ENCODE peak calls at places on chromosome X, in six cellular contexts. Q is nephron progenitor cell; T is cardiac muscle cell; W is CD8-positive, alpha-beta T cell; I is chondrocyte; J is fibroblast of mammary gland. X is an unnamed sample.

GRCh38 chrX:72045552-72046277 is 86.0 kb downstream of the RTL5 start:
- DNase-seq in J (no peak), Q (no peak), I (peak; percentile 13), W (no peak), T (peak; percentile 85), X (no peak)

GRCh38 chrX:153924149-153924861 is 1.8 kb downstream of the ARHGAP4 start:
- DNase-seq in I (no peak), W (peak; percentile 48), T (peak; percentile 64), J (peak; percentile 33), Q (no peak), X (no peak)

GRCh38 chrX:17242470-17242869 is 132.5 kb upstream of the NHS start:
- DNase-seq in W (no peak), I (no peak), Q (peak; percentile 60), J (peak; percentile 61), T (peak; percentile 70), X (peak; percentile 62)

GRCh38 chrX:10725071-10725470 is 104.7 kb upstream of the MID1 start:
- DNase-seq in T (no peak), I (no peak), Q (no peak), W (no peak), J (no peak), X (no peak)

GRCh38 chrX:28058906-28059305 is 77.7 kb upstream of the DCAF8L1 start:
- DNase-seq in J (no peak), Q (no peak), W (no peak), I (no peak), T (peak; percentile 23), X (peak; percentile 4)

GRCh38 chrX:71053217-71053621 is 14.9 kb downstream of the SNX12 start:
- DNase-seq in Q (peak; percentile 52), J (no peak), T (peak; percentile 75), W (no peak), I (no peak), X (peak; percentile 61)

GRCh38 chrX:13646154-13646549 is 6.8 kb upstream of the TCEANC start:
- DNase-seq in I (no peak), T (peak; percentile 70), Q (peak; percentile 57), W (peak; percentile 31), J (peak; percentile 69), X (peak; percentile 71)

GRCh38 chrX:9765072-9765736 is 443 bp downstream of the GPR143 start:
- DNase-seq in T (no peak), I (no peak), Q (peak; percentile 47), W (no peak), J (no peak), X (no peak)

GRCh38 chrX:19810809-19811208 is 76.6 kb downstream of the SH3KBP1 start:
- DNase-seq in J (peak; percentile 75), I (no peak), Q (no peak), W (no peak), T (no peak), X (no peak)

GRCh38 chrX:9785252-9785943 is 831 bp upstream of the SHROOM2 start:
- DNase-seq in Q (peak; percentile 37), W (no peak), J (no peak), T (peak; percentile 39), I (no peak), X (no peak)

GRCh38 chrX:115689931-115690330 is 129.0 kb downstream of the PLS3 start:
- DNase-seq in I (no peak), T (no peak), J (peak; percentile 24), W (no peak), Q (no peak), X (no peak)

DNA sequence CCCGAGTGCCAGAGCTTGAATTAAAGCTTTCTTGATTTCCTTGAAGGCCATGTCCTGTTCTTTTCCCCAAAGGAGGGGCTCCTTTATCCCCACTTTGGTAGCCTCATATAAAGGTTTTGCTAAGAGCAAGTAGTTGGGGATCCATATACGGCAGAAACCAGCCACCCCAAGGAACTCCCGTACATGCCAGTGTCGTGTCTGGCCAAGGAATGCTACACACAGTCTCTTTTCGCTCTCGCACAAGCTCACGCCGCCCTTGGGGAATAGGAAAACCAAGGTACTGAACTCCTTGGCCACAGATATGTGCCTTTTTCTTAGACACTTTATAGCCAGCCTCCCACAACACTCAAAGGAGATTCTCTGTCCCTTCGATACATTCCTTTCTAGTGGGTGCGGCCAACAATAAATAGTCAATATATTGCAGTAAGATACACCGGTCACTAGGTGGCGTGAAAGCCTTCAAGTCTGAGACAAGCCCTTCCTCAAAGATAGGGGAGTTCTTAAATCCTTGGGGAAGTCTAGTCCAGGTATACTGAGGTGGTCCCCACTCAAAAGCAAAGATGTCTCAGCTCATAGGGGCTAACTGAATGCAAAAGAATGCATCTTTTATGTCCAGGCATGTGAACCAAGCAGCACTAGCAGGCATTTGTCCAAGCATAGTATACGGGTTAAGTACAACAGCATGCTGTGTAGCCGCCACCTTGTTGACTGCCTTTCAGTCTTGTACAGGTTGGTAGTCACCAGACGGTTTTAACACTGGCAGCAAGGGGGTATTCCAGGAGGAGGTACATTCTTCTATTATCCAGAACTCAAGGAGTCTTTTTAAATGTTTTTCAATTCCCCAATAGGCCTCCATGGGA is 57.8 kb upstream of the XAGE1B start:
- DNase-seq in I (no peak), J (peak; percentile 64), Q (peak; percentile 25), W (peak; percentile 10), T (peak; percentile 62), X (peak; percentile 46)
- TF ChIP-seq CTCF in I (peak; percentile 81), J (peak; percentile 67), Q (peak; percentile 53), W (peak; percentile 36), T (peak; percentile 56), X (peak; percentile 31)

GRCh38 chrX:51641421-51642021 is 22.8 kb upstream of the CENPVL3 start:
- DNase-seq in Q (peak; percentile 11), J (peak; percentile 59), T (peak; percentile 63), W (no peak), I (no peak), X (peak; percentile 41)
- TF ChIP-seq CTCF in Q (peak; percentile 52), J (peak; percentile 48), T (peak; percentile 51), W (peak; percentile 27), I (peak; percentile 79), X (peak; percentile 53)

GRCh38 chrX:132390817-132391216 is 98.0 kb downstream of the MBNL3 start:
- DNase-seq in I (no peak), T (no peak), Q (no peak), J (no peak), W (no peak), X (no peak)

GRCh38 chrX:132393992-132394391 is 94.8 kb downstream of the MBNL3 start:
- DNase-seq in J (peak; percentile 10), I (no peak), T (no peak), W (no peak), Q (no peak), X (no peak)

GRCh38 chrX:132388371-132388770 is 100.5 kb downstream of the MBNL3 start:
- DNase-seq in T (no peak), Q (no peak), J (no peak), I (no peak), W (no peak), X (no peak)

GRCh38 chrX:132393090-132393884 is 95.6 kb downstream of the MBNL3 start:
- DNase-seq in I (no peak), T (no peak), J (no peak), W (no peak), Q (no peak), X (no peak)

GRCh38 chrX:132389480-132389879 is 99.4 kb downstream of the MBNL3 start:
- DNase-seq in Q (no peak), J (no peak), W (no peak), T (no peak), I (no peak), X (no peak)
- TF ChIP-seq CTCF in Q (no peak), J (no peak), W (no peak), T (no peak), I (no peak), X (no peak)

GRCh38 chrX:109886122-109886761 is 116.7 kb upstream of the TMEM164 start:
- DNase-seq in Q (peak; percentile 60), J (peak; percentile 70), I (no peak), W (peak; percentile 15), T (peak; percentile 67), X (peak; percentile 43)

GRCh38 chrX:109890300-109890699 is 112.6 kb upstream of the TMEM164 start:
- DNase-seq in W (no peak), J (no peak), I (no peak), T (no peak), Q (no peak), X (no peak)

GRCh38 chrX:109890910-109891502 is 111.9 kb upstream of the TMEM164 start:
- DNase-seq in Q (peak; percentile 79), I (no peak), W (peak; percentile 38), J (peak; percentile 59), T (peak; percentile 85), X (peak; percentile 62)

DNA sequence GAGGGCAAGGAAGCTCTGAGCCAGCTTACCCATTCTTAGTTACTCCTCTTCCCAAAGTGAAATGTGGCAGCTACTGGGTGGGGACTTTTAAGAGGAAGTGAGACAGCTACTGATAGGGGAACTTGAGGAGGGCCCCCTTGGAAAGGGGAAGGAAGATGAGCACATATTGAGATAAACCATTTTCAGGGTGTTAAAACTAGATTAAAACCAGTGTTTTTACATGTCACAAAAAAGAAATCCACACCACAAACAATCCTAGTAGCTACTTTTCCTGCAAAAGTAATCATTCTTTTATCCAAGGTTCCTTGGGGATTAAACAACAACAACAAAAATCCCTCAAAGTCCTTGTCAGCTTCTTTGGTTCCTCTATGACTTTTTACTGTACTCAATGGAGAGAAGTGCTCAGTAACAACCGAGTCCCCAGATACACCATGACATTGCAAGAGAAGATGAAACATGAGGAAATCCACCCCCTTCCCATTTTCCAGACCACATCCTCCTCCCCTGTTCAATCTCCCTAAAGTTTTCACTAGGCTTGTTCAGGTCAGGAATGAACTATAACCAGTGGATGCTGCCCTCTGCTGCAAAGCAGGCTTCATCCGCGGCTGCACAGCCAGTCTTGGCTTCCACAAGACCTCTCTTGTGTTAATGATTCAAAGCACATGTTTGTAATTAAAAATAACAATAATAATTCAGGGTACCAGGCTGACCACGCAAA is 113.5 kb upstream of the TMEM164 start:
- DNase-seq in I (no peak), T (peak; percentile 56), W (no peak), Q (peak; percentile 37), J (peak; percentile 42), X (peak; percentile 15)
- TF ChIP-seq CTCF in I (peak; percentile 65), T (peak; percentile 47), W (no peak), Q (no peak), J (peak; percentile 43), X (no peak)

GRCh38 chrX:119574394-119575266 is at the start of gene UBE2A:
- DNase-seq in Q (peak; percentile 87), W (peak; percentile 89), T (peak; percentile 92), I (peak; percentile 96), J (peak; percentile 85), X (peak; percentile 93)
- TF ChIP-seq CTCF in Q (no peak), W (no peak), T (peak; percentile 31), I (peak; percentile 75), J (no peak), X (no peak)

GRCh38 chrX:68719904-68720614 is 72.6 kb downstream of the STARD8 start:
- DNase-seq in T (no peak), W (no peak), Q (no peak), J (peak; percentile 5), I (no peak), X (no peak)
- TF ChIP-seq CTCF in T (peak; percentile 22), W (no peak), Q (no peak), J (peak; percentile 34), I (peak; percentile 49), X (no peak)

GRCh38 chrX:65985922-65986588 is 53.8 kb downstream of the VSIG4 start:
- DNase-seq in I (no peak), W (peak; percentile 37), Q (peak; percentile 13), T (peak; percentile 69), J (peak; percentile 53), X (peak; percentile 57)
- TF ChIP-seq CTCF in I (peak; percentile 80), W (peak; percentile 47), Q (peak; percentile 43), T (peak; percentile 52), J (peak; percentile 56), X (peak; percentile 26)

DNA sequence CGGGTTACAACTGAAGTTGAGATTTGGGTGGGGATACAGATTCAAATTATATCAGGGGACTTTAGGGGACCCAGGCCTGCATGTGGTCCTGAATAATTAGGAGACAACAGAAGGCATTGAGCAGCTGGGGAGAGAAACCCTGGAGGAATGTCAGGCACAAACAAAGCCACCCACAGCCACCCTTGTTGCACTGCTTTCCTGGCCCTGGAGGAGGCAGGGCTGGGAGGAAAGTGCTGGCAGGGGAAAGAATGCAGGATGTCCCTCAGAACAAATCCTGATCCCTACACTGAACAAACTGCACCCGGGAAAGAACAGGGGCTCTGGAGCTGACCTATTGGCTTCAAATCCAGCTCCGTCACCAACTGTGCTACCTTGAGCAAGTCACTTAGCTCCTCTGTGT is 214.1 kb upstream of the ATP6AP2 start:
- DNase-seq in W (no peak), T (no peak), J (no peak), Q (no peak), I (no peak), X (no peak)
- TF ChIP-seq CTCF in W (no peak), T (no peak), J (no peak), Q (no peak), I (no peak), X (no peak)

X was measured in Calu3.